ENCODE peak calls at places on chromosomes 12 and 14, in five cellular contexts. One of them, this sample, is unnamed.
A peak's percentile ranks its signal among the peaks of the same experiment; 100 is the strongest.

GRCh38 chr14:50342211-50343080 is 30.3 kb downstream of the DMAC2L start:
- DNase-seq in MM.1S: no peak
- DNase-seq in neural progenitor cell: peak; percentile 72
- DNase-seq in ovary: peak; percentile 68
- DNase-seq in breast epithelium: peak; percentile 57
- DNase-seq in this sample: no peak

GRCh38 chr12:52243774-52244614 is 11.0 kb downstream of the KRT7 start:
- DNase-seq in MM.1S: peak; percentile 10
- DNase-seq in neural progenitor cell: no peak
- DNase-seq in ovary: peak; percentile 62
- DNase-seq in breast epithelium: peak; percentile 91
- DNase-seq in this sample: no peak

GRCh38 chr14:55354500-55354899 is 57.1 kb downstream of the ATG14 start:
- DNase-seq in MM.1S: peak; percentile 44
- DNase-seq in neural progenitor cell: peak; percentile 78
- DNase-seq in ovary: peak; percentile 44
- DNase-seq in breast epithelium: no peak
- DNase-seq in this sample: peak; percentile 15

GRCh38 chr14:49594347-49595089 is 4.2 kb upstream of the LRR1 start:
- DNase-seq in MM.1S: no peak
- DNase-seq in neural progenitor cell: no peak
- DNase-seq in ovary: no peak
- DNase-seq in breast epithelium: no peak
- DNase-seq in this sample: no peak

GRCh38 chr12:64760808-64761573 is 1.8 kb upstream of the GNS start:
- DNase-seq in MM.1S: peak; percentile 24
- DNase-seq in neural progenitor cell: no peak
- DNase-seq in ovary: no peak
- DNase-seq in breast epithelium: no peak
- DNase-seq in this sample: no peak

GRCh38 chr14:73462078-73462715 is 3.9 kb upstream of the NUMB start:
- DNase-seq in MM.1S: no peak
- DNase-seq in neural progenitor cell: peak; percentile 19
- DNase-seq in ovary: peak; percentile 32
- DNase-seq in breast epithelium: peak; percentile 70
- DNase-seq in this sample: no peak

GRCh38 chr12:19850341-19851065 is 411.2 kb downstream of the AEBP2 start:
- DNase-seq in MM.1S: no peak
- DNase-seq in neural progenitor cell: no peak
- DNase-seq in ovary: peak; percentile 59
- DNase-seq in breast epithelium: no peak
- DNase-seq in this sample: no peak

GRCh38 chr12:58412466-58412865 is 471.1 kb downstream of the ATP23 start:
- DNase-seq in MM.1S: no peak
- DNase-seq in neural progenitor cell: no peak
- DNase-seq in ovary: no peak
- DNase-seq in breast epithelium: no peak
- DNase-seq in this sample: no peak

GRCh38 chr12:76422878-76423438 is 74.7 kb upstream of the BBS10 start:
- DNase-seq in MM.1S: no peak
- DNase-seq in neural progenitor cell: no peak
- DNase-seq in ovary: no peak
- DNase-seq in breast epithelium: no peak
- DNase-seq in this sample: no peak

GRCh38 chr12:95701275-95701674 is 89.3 kb downstream of the NTN4 start:
- DNase-seq in MM.1S: no peak
- DNase-seq in neural progenitor cell: no peak
- DNase-seq in ovary: no peak
- DNase-seq in breast epithelium: no peak
- DNase-seq in this sample: no peak

GRCh38 chr14:91108941-91109611 is 4.8 kb upstream of the DGLUCY start:
- DNase-seq in MM.1S: no peak
- DNase-seq in neural progenitor cell: no peak
- DNase-seq in ovary: no peak
- DNase-seq in breast epithelium: peak; percentile 85
- DNase-seq in this sample: no peak

GRCh38 chr12:51828951-51829581 is 19.5 kb downstream of the FIGNL2 start:
- DNase-seq in MM.1S: no peak
- DNase-seq in neural progenitor cell: peak; percentile 95
- DNase-seq in ovary: no peak
- DNase-seq in breast epithelium: no peak
- DNase-seq in this sample: no peak

GRCh38 chr12:47033081-47033480 is 46.3 kb upstream of the PCED1B start:
- DNase-seq in MM.1S: no peak
- DNase-seq in neural progenitor cell: no peak
- DNase-seq in ovary: peak; percentile 56
- DNase-seq in breast epithelium: peak; percentile 48
- DNase-seq in this sample: no peak

GRCh38 chr14:73591690-73592448 is at the start of gene ACOT4:
- DNase-seq in MM.1S: no peak
- DNase-seq in neural progenitor cell: peak; percentile 50
- DNase-seq in ovary: no peak
- DNase-seq in breast epithelium: no peak
- DNase-seq in this sample: peak; percentile 27

GRCh38 chr12:11795910-11796459 is 146.5 kb downstream of the ETV6 start:
- DNase-seq in MM.1S: no peak
- DNase-seq in neural progenitor cell: peak; percentile 25
- DNase-seq in ovary: no peak
- DNase-seq in breast epithelium: no peak
- DNase-seq in this sample: no peak

GRCh38 chr12:114777052-114777451 is 93.1 kb upstream of the TBX3 start:
- DNase-seq in MM.1S: no peak
- DNase-seq in neural progenitor cell: no peak
- DNase-seq in ovary: no peak
- DNase-seq in breast epithelium: no peak
- DNase-seq in this sample: no peak

GRCh38 chr14:93234798-93235197 is 27.7 kb downstream of the UBR7 start:
- DNase-seq in MM.1S: no peak
- DNase-seq in neural progenitor cell: peak; percentile 13
- DNase-seq in ovary: no peak
- DNase-seq in breast epithelium: no peak
- DNase-seq in this sample: no peak

GRCh38 chr12:41345071-41345470 is 157.0 kb downstream of the PDZRN4 start:
- DNase-seq in MM.1S: no peak
- DNase-seq in neural progenitor cell: no peak
- DNase-seq in ovary: no peak
- DNase-seq in breast epithelium: no peak
- DNase-seq in this sample: no peak

GRCh38 chr14:68377459-68377858 is 415.4 kb downstream of the ZFP36L1 start:
- DNase-seq in MM.1S: no peak
- DNase-seq in neural progenitor cell: peak; percentile 14
- DNase-seq in ovary: peak; percentile 47
- DNase-seq in breast epithelium: peak; percentile 63
- DNase-seq in this sample: no peak

GRCh38 chr14:60653388-60653690 is 4.1 kb upstream of the SIX1 start:
- DNase-seq in MM.1S: no peak
- DNase-seq in neural progenitor cell: peak; percentile 64
- DNase-seq in ovary: no peak
- DNase-seq in breast epithelium: no peak
- DNase-seq in this sample: no peak

GRCh38 chr14:53144244-53144643 is 8.9 kb downstream of the DDHD1 start:
- DNase-seq in MM.1S: no peak
- DNase-seq in neural progenitor cell: no peak
- DNase-seq in ovary: no peak
- DNase-seq in breast epithelium: no peak
- DNase-seq in this sample: no peak

GRCh38 chr14:53946404-53947400 is 9.9 kb downstream of the BMP4 start:
- DNase-seq in MM.1S: no peak
- DNase-seq in neural progenitor cell: peak; percentile 71
- DNase-seq in ovary: peak; percentile 58
- DNase-seq in breast epithelium: no peak
- DNase-seq in this sample: peak; percentile 58

GRCh38 chr14:90602088-90602687 is 205.4 kb downstream of the CALM1 start:
- DNase-seq in MM.1S: no peak
- DNase-seq in neural progenitor cell: no peak
- DNase-seq in ovary: no peak
- DNase-seq in breast epithelium: no peak
- DNase-seq in this sample: no peak

GRCh38 chr12:82973601-82974000 is 286.9 kb downstream of the TMTC2 start:
- DNase-seq in MM.1S: no peak
- DNase-seq in neural progenitor cell: no peak
- DNase-seq in ovary: no peak
- DNase-seq in breast epithelium: no peak
- DNase-seq in this sample: no peak

GRCh38 chr12:59708059-59708458 is 112.2 kb downstream of the SLC16A7 start:
- DNase-seq in MM.1S: no peak
- DNase-seq in neural progenitor cell: no peak
- DNase-seq in ovary: no peak
- DNase-seq in breast epithelium: no peak
- DNase-seq in this sample: no peak

GRCh38 chr12:29582677-29583076 is 85.2 kb upstream of the OVCH1 start:
- DNase-seq in MM.1S: no peak
- DNase-seq in neural progenitor cell: no peak
- DNase-seq in ovary: no peak
- DNase-seq in breast epithelium: no peak
- DNase-seq in this sample: no peak

GRCh38 chr14:37709419-37710195 is 114.2 kb downstream of the TTC6 start:
- DNase-seq in MM.1S: no peak
- DNase-seq in neural progenitor cell: no peak
- DNase-seq in ovary: no peak
- DNase-seq in breast epithelium: no peak
- DNase-seq in this sample: no peak

GRCh38 chr14:77557391-77557790 is 58.8 kb upstream of the ISM2 start:
- DNase-seq in MM.1S: no peak
- DNase-seq in neural progenitor cell: no peak
- DNase-seq in ovary: no peak
- DNase-seq in breast epithelium: no peak
- DNase-seq in this sample: no peak
- TF ChIP-seq CTCF in MM.1S: no peak
- TF ChIP-seq CTCF in neural progenitor cell: no peak
- TF ChIP-seq CTCF in ovary: no peak
- TF ChIP-seq CTCF in breast epithelium: no peak
- TF ChIP-seq CTCF in this sample: no peak

GRCh38 chr14:32576088-32576795 is 247.1 kb downstream of the AKAP6 start:
- DNase-seq in MM.1S: peak; percentile 33
- DNase-seq in neural progenitor cell: peak; percentile 69
- DNase-seq in ovary: peak; percentile 61
- DNase-seq in breast epithelium: peak; percentile 33
- DNase-seq in this sample: peak; percentile 16
- TF ChIP-seq CTCF in MM.1S: peak; percentile 68
- TF ChIP-seq CTCF in neural progenitor cell: peak; percentile 99
- TF ChIP-seq CTCF in ovary: peak; percentile 88
- TF ChIP-seq CTCF in breast epithelium: peak; percentile 89
- TF ChIP-seq CTCF in this sample: peak; percentile 98

GRCh38 chr12:43835656-43836454 is at the start of gene TMEM117:
- DNase-seq in MM.1S: peak; percentile 62
- DNase-seq in neural progenitor cell: peak; percentile 72
- DNase-seq in ovary: peak; percentile 60
- DNase-seq in breast epithelium: peak; percentile 39
- DNase-seq in this sample: peak; percentile 38
- TF ChIP-seq CTCF in MM.1S: no peak
- TF ChIP-seq CTCF in neural progenitor cell: no peak
- TF ChIP-seq CTCF in ovary: no peak
- TF ChIP-seq CTCF in breast epithelium: no peak
- TF ChIP-seq CTCF in this sample: no peak

DNA sequence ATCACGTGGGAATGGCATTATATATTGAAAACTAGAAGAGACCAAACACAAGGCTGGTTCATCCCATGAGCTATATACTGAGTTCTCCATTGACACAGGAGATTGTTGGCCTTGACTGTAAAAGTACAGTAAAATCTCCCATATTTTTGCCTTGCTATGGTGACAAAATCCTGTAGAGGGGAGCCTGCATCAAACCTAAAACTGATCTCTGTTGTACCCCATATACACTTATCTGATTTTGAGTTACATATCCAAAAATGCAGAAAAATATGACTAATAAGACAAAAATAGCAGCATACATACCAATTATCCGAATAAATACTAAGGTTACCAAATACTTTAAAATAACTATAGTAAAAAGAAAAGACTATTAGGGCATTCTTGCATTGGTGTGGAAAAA is 60.4 kb downstream of the TMTC3 start:
- DNase-seq in MM.1S: no peak
- DNase-seq in neural progenitor cell: no peak
- DNase-seq in ovary: no peak
- DNase-seq in breast epithelium: no peak
- DNase-seq in this sample: no peak
- TF ChIP-seq CTCF in MM.1S: no peak
- TF ChIP-seq CTCF in neural progenitor cell: no peak
- TF ChIP-seq CTCF in ovary: no peak
- TF ChIP-seq CTCF in breast epithelium: no peak
- TF ChIP-seq CTCF in this sample: no peak

GRCh38 chr14:94543450-94544123 is 17.7 kb upstream of the SERPINA4 start:
- DNase-seq in MM.1S: no peak
- DNase-seq in neural progenitor cell: peak; percentile 10
- DNase-seq in ovary: peak; percentile 76
- DNase-seq in breast epithelium: no peak
- DNase-seq in this sample: no peak
- TF ChIP-seq CTCF in MM.1S: no peak
- TF ChIP-seq CTCF in neural progenitor cell: no peak
- TF ChIP-seq CTCF in ovary: peak; percentile 63
- TF ChIP-seq CTCF in breast epithelium: peak; percentile 14
- TF ChIP-seq CTCF in this sample: peak; percentile 15

GRCh38 chr14:100341301-100342031 is 18.3 kb downstream of the SLC25A47 start:
- DNase-seq in MM.1S: no peak
- DNase-seq in neural progenitor cell: no peak
- DNase-seq in ovary: peak; percentile 16
- DNase-seq in breast epithelium: no peak
- DNase-seq in this sample: no peak

GRCh38 chr14:100342195-100342594 is 19.1 kb downstream of the SLC25A47 start:
- DNase-seq in MM.1S: no peak
- DNase-seq in neural progenitor cell: no peak
- DNase-seq in ovary: no peak
- DNase-seq in breast epithelium: no peak
- DNase-seq in this sample: no peak

GRCh38 chr14:100336618-100337530 is 13.7 kb downstream of the SLC25A47 start:
- DNase-seq in MM.1S: no peak
- DNase-seq in neural progenitor cell: no peak
- DNase-seq in ovary: no peak
- DNase-seq in breast epithelium: no peak
- DNase-seq in this sample: no peak

GRCh38 chr14:100339757-100340453 is 16.8 kb downstream of the SLC25A47 start:
- DNase-seq in MM.1S: no peak
- DNase-seq in neural progenitor cell: no peak
- DNase-seq in ovary: peak; percentile 6
- DNase-seq in breast epithelium: no peak
- DNase-seq in this sample: no peak

GRCh38 chr14:100340454-100340813 is 17.3 kb downstream of the SLC25A47 start:
- DNase-seq in MM.1S: no peak
- DNase-seq in neural progenitor cell: no peak
- DNase-seq in ovary: peak; percentile 1
- DNase-seq in breast epithelium: no peak
- DNase-seq in this sample: no peak
- TF ChIP-seq CTCF in MM.1S: no peak
- TF ChIP-seq CTCF in neural progenitor cell: no peak
- TF ChIP-seq CTCF in ovary: no peak
- TF ChIP-seq CTCF in breast epithelium: no peak
- TF ChIP-seq CTCF in this sample: no peak